ENCODE peak calls at places on chromosomes 4 and X, in seven cellular contexts. B, C, W, M, E, U and J are unnamed samples.

GRCh38 chrX:122586831-122587230 is 597.2 kb upstream of the GRIA3 start:
- DNase-seq in B (no peak), C (no peak), W (no peak), M (no peak), E (no peak), U (no peak), J (no peak)

GRCh38 chrX:120305531-120306145 is 5.6 kb downstream of the TMEM255A start:
- DNase-seq in B (no peak), C (peak), W (no peak), M (no peak), E (no peak), U (no peak), J (no peak)

GRCh38 chr4:3803946-3804345 is 37.8 kb downstream of the ADRA2C start:
- DNase-seq in B (no peak), C (no peak), W (no peak), M (no peak), E (no peak), U (no peak), J (no peak)

GRCh38 chr4:69056921-69057562 is 39.2 kb upstream of the UGT2B7 start:
- DNase-seq in B (no peak), C (no peak), W (no peak), M (no peak), E (no peak), U (no peak), J (no peak)

GRCh38 chr4:71333960-71334951 is 4.6 kb upstream of the SLC4A4 start:
- DNase-seq in B (no peak), C (no peak), W (no peak), M (no peak), E (no peak), U (no peak), J (no peak)

GRCh38 chrX:72120798-72121197 is 10.9 kb downstream of the RTL5 start:
- DNase-seq in B (no peak), C (no peak), W (no peak), M (no peak), E (no peak), U (no peak), J (no peak)

GRCh38 chr4:16205298-16206164 is 20.7 kb downstream of the TAPT1 start:
- DNase-seq in B (no peak), C (peak), W (peak), M (no peak), E (no peak), U (no peak), J (peak)

GRCh38 chr4:111630705-111631104 is 514.5 kb upstream of the FAM241A start:
- DNase-seq in B (peak), C (no peak), W (peak), M (no peak), E (no peak), U (no peak), J (peak)

GRCh38 chr4:133968174-133968573 is 233.4 kb downstream of the PABPC4L start:
- DNase-seq in B (no peak), C (no peak), W (no peak), M (no peak), E (no peak), U (no peak), J (no peak)

GRCh38 chrX:154019061-154019621 is 561 bp downstream of the IRAK1 start:
- DNase-seq in B (no peak), C (peak), W (no peak), M (no peak), E (no peak), U (no peak), J (peak)

GRCh38 chr4:58113083-58113482 is 1002.9 kb upstream of the IGFBP7 start:
- DNase-seq in B (no peak), C (no peak), W (no peak), M (no peak), E (no peak), U (no peak), J (no peak)

GRCh38 chrX:43121637-43122036 is 343.7 kb upstream of the PPP1R2C start:
- DNase-seq in B (no peak), C (no peak), W (no peak), M (no peak), E (no peak), U (no peak), J (no peak)

GRCh38 chrX:155997436-155997835 is at the start of gene IL9R:
- DNase-seq in B (no peak), C (peak), W (no peak), M (no peak), E (peak), U (no peak), J (no peak)

GRCh38 chr4:47213971-47214370 is 182.6 kb downstream of the GABRB1 start:
- DNase-seq in B (no peak), C (no peak), W (peak), M (no peak), E (no peak), U (no peak), J (no peak)

GRCh38 chrX:70386240-70386639 is 36.9 kb upstream of the GDPD2 start:
- DNase-seq in B (no peak), C (no peak), W (no peak), M (no peak), E (no peak), U (no peak), J (no peak)

GRCh38 chrX:55342533-55343501 is 78.1 kb upstream of the PAGE3 start:
- DNase-seq in B (no peak), C (peak), W (peak), M (peak), E (peak), U (peak), J (peak)

GRCh38 chr4:185599844-185600243 is 64.5 kb upstream of the PDLIM3 start:
- DNase-seq in B (no peak), C (no peak), W (no peak), M (no peak), E (no peak), U (no peak), J (no peak)

GRCh38 chr4:26385690-26386089 is 64.9 kb downstream of the RBPJ start:
- DNase-seq in B (no peak), C (no peak), W (no peak), M (no peak), E (no peak), U (no peak), J (no peak)

GRCh38 chr4:26384380-26385057 is 63.7 kb downstream of the RBPJ start:
- DNase-seq in B (no peak), C (no peak), W (no peak), M (no peak), E (no peak), U (no peak), J (no peak)

GRCh38 chr4:26388671-26389070 is 67.9 kb downstream of the RBPJ start:
- DNase-seq in B (no peak), C (no peak), W (no peak), M (no peak), E (no peak), U (no peak), J (no peak)
- TF ChIP-seq SP1 in B (no peak), C (no peak), W (no peak), M (no peak), E (no peak), U (no peak), J (no peak)

DNA sequence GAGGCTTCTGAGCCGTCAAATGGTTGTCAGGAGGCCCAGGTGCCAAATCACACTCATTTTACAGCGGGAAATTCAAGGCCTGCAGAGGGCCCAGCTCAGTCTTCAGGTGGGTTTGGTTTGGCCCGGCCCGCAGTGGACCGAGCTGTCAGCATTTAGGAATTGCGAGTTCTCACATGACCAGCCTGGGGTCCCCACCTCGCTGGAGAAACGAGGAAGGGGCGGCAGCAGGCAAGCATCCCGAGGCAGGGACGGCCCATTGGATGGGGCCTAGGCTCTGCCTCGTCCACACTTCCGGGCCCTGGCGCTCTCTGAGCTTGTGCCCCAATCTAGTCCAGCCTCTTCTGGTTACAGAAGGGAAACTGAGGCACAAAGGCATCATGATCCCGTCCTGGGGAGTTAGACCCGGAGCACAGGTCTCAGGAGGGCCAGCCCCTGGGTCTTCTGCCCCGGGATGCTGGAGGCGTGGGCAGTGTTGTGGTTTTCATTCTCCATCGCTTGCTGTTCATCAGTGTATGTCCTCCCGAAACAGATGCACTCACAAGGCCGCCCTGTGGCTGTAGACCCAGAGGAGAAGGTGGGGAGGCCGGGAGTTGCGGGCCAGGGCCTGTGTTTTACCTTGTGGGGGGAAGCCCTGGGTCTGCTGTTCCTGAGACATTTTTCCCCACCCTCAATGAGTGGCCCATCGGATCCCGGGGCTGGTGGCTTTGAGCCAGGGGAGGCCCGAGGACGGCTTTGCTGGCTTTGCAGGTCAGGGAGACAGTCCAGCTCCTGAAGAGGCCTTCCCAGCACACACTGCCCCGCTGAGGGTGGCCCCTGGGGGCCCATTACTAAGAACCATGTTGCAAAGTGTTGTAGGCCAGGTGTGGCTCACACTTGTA is 8.9 kb downstream of the PSAPL1 start:
- DNase-seq in B (no peak), C (no peak), W (no peak), M (peak), E (no peak), U (peak), J (no peak)
- TF ChIP-seq SP1 in B (no peak), C (no peak), W (no peak), M (no peak), E (no peak), U (no peak), J (no peak)

GRCh38 chrX:107676559-107677378 is 48.5 kb downstream of the PRPS1 start:
- DNase-seq in B (peak), C (peak), W (no peak), M (no peak), E (no peak), U (no peak), J (peak)
- TF ChIP-seq SP1 in B (no peak), C (peak), W (no peak), M (no peak), E (no peak), U (no peak), J (no peak)

GRCh38 chrX:76172325-76172887 is 456 bp upstream of the PBDC1 start:
- DNase-seq in B (no peak), C (no peak), W (no peak), M (peak), E (no peak), U (no peak), J (no peak)
- TF ChIP-seq SP1 in B (no peak), C (no peak), W (no peak), M (no peak), E (no peak), U (no peak), J (no peak)

DNA sequence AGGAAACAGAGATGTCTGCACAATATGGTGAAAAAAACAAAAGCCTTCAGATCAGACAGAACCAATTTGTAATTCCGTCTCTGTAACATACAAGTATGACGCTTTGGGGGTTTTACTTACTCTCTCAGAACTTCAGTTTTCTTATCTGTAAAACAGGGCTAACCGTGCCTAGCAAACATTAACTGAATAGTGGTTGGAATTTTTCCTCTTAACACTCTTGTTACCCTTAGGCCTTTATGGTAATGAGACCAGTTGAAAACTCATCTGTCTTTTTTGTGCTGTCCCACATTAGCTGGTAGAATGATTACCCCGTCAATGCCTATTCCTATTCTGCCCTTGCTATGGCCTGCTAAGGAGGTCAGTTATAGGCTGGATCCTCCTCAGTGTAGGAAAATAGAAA is 4.5 kb upstream of the MYOZ2 start:
- DNase-seq in B (no peak), C (no peak), W (no peak), M (no peak), E (no peak), U (no peak), J (no peak)
- TF ChIP-seq SP1 in B (no peak), C (no peak), W (no peak), M (no peak), E (no peak), U (no peak), J (no peak)

DNA sequence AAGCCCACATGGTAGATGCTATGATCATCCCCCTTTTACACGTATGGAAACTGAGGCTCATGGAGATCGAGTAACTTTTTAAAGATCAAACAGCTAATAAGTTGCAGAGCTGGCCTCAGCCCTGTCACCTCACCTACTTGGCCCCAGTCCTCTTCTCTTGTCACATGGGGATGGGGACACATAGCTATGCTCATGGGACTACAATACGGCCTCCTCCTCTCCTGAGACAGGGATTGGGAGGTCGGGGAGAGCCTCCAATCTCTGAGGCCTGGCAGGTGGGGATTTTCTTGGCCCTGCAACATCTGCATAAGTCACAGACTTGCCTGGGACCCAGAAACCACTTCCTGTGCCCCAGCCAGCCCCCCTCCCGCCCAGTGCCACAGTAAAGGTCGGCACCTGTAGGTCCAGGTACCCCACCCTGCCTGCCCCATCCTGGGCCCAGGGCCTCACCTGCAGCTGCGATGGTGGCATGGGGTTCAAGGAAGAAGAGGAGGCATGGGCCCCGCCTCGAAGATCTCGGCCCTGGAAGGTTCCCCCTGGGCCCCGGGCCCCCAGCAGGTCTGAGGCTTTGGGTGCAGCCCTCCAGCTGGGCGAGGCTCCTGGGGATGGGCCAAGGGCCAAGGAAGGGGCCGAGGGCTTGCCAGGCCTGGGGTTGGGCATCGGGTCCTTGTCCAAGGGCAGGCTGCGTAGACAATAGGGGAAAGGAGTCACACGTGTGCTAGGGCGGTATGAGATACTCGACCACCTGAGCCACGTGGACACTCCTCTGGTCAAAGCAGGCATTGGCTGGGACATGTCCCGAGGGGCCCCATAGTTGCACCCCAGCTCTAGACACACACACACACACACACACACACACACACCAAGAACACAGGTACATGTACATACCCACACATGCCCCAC is 6.4 kb downstream of the FOXP3 start:
- DNase-seq in B (no peak), C (no peak), W (no peak), M (no peak), E (no peak), U (no peak), J (no peak)
- TF ChIP-seq SP1 in B (no peak), C (no peak), W (no peak), M (no peak), E (no peak), U (no peak), J (no peak)

GRCh38 chr4:86506591-86506990 is 87.5 kb upstream of the PTPN13 start:
- DNase-seq in B (no peak), C (no peak), W (no peak), M (no peak), E (no peak), U (no peak), J (no peak)

GRCh38 chr4:86512631-86513030 is 81.5 kb upstream of the PTPN13 start:
- DNase-seq in B (no peak), C (no peak), W (no peak), M (no peak), E (no peak), U (no peak), J (no peak)

GRCh38 chr4:86511590-86511989 is 82.5 kb upstream of the PTPN13 start:
- DNase-seq in B (no peak), C (no peak), W (no peak), M (no peak), E (no peak), U (no peak), J (no peak)

GRCh38 chr4:86508436-86508835 is 85.7 kb upstream of the PTPN13 start:
- DNase-seq in B (no peak), C (no peak), W (no peak), M (no peak), E (no peak), U (no peak), J (no peak)
- TF ChIP-seq SP1 in B (no peak), C (no peak), W (no peak), M (no peak), E (no peak), U (no peak), J (no peak)